ENCODE peak calls at places on chromosomes 7 and 10, in five cellular contexts. One of them, this sample, is unnamed.

GRCh38 chr7:27155816-27156507 is 513 bp downstream of the HOXA7 start:
- DNase-seq in SK-N-SH: no peak
- DNase-seq in HCT116: no peak
- DNase-seq in HL-60: no peak
- DNase-seq in Panc1: no peak
- DNase-seq in this sample: peak

GRCh38 chr7:86643478-86644281 is at the start of gene GRM3:
- DNase-seq in Panc1: no peak
- DNase-seq in HCT116: no peak
- DNase-seq in HL-60: no peak
- DNase-seq in SK-N-SH: peak
- DNase-seq in this sample: peak

GRCh38 chr7:131787101-131787500 is 230.7 kb upstream of the PODXL start:
- DNase-seq in HCT116: no peak
- DNase-seq in Panc1: no peak
- DNase-seq in SK-N-SH: no peak
- DNase-seq in HL-60: no peak
- DNase-seq in this sample: no peak

GRCh38 chr10:65618125-65618524 is 1307.7 kb upstream of the LRRTM3 start:
- DNase-seq in HL-60: no peak
- DNase-seq in HCT116: no peak
- DNase-seq in Panc1: no peak
- DNase-seq in SK-N-SH: no peak
- DNase-seq in this sample: no peak

GRCh38 chr7:51705701-51706100 is 389.1 kb upstream of the COBL start:
- DNase-seq in Panc1: no peak
- DNase-seq in HCT116: no peak
- DNase-seq in HL-60: no peak
- DNase-seq in SK-N-SH: no peak
- DNase-seq in this sample: no peak

GRCh38 chr10:34364253-34365037 is 450.7 kb downstream of the PARD3 start:
- DNase-seq in HCT116: no peak
- DNase-seq in SK-N-SH: no peak
- DNase-seq in Panc1: no peak
- DNase-seq in HL-60: no peak
- DNase-seq in this sample: no peak

GRCh38 chr7:84669177-84669732 is 474.7 kb upstream of the SEMA3A start:
- DNase-seq in Panc1: no peak
- DNase-seq in HL-60: no peak
- DNase-seq in SK-N-SH: no peak
- DNase-seq in HCT116: no peak
- DNase-seq in this sample: no peak

GRCh38 chr7:119090851-119091250 is 866.3 kb downstream of the ANKRD7 start:
- DNase-seq in Panc1: no peak
- DNase-seq in HL-60: no peak
- DNase-seq in HCT116: peak
- DNase-seq in SK-N-SH: no peak
- DNase-seq in this sample: no peak

GRCh38 chr10:43128958-43129706 is 9.1 kb upstream of the CSGALNACT2 start:
- DNase-seq in Panc1: no peak
- DNase-seq in SK-N-SH: peak
- DNase-seq in HCT116: peak
- DNase-seq in HL-60: peak
- DNase-seq in this sample: no peak

GRCh38 chr10:14374745-14375445 is 44.2 kb upstream of the FRMD4A start:
- DNase-seq in Panc1: no peak
- DNase-seq in HCT116: no peak
- DNase-seq in SK-N-SH: no peak
- DNase-seq in HL-60: no peak
- DNase-seq in this sample: no peak

GRCh38 chr7:82810558-82811259 is 352.0 kb downstream of the PCLO start:
- DNase-seq in HCT116: peak
- DNase-seq in Panc1: peak
- DNase-seq in SK-N-SH: peak
- DNase-seq in HL-60: no peak
- DNase-seq in this sample: peak

GRCh38 chr10:18647151-18647550 is 4.2 kb downstream of the NSUN6 start:
- DNase-seq in HL-60: no peak
- DNase-seq in HCT116: no peak
- DNase-seq in Panc1: no peak
- DNase-seq in SK-N-SH: no peak
- DNase-seq in this sample: no peak

GRCh38 chr7:27242580-27243339 is at the start of gene EVX1:
- DNase-seq in SK-N-SH: no peak
- DNase-seq in Panc1: no peak
- DNase-seq in HCT116: no peak
- DNase-seq in HL-60: no peak
- DNase-seq in this sample: peak

GRCh38 chr7:140237390-140237789 is 60.6 kb upstream of the KDM7A start:
- DNase-seq in HL-60: no peak
- DNase-seq in SK-N-SH: no peak
- DNase-seq in Panc1: no peak
- DNase-seq in HCT116: no peak
- DNase-seq in this sample: no peak

GRCh38 chr10:13587367-13587766 is 602 bp downstream of the PRPF18 start:
- DNase-seq in Panc1: no peak
- DNase-seq in SK-N-SH: peak
- DNase-seq in HL-60: no peak
- DNase-seq in HCT116: no peak
- DNase-seq in this sample: peak

GRCh38 chr7:23107781-23108180 is 2.2 kb downstream of the KLHL7 start:
- DNase-seq in HL-60: no peak
- DNase-seq in SK-N-SH: no peak
- DNase-seq in Panc1: no peak
- DNase-seq in HCT116: no peak
- DNase-seq in this sample: no peak

GRCh38 chr10:49082767-49083166 is 32.6 kb downstream of the VSTM4 start:
- DNase-seq in HL-60: no peak
- DNase-seq in SK-N-SH: no peak
- DNase-seq in Panc1: no peak
- DNase-seq in HCT116: no peak
- DNase-seq in this sample: no peak

GRCh38 chr10:57579926-57580325 is 687.8 kb downstream of the IPMK start:
- DNase-seq in HL-60: no peak
- DNase-seq in HCT116: no peak
- DNase-seq in Panc1: peak
- DNase-seq in SK-N-SH: peak
- DNase-seq in this sample: peak

GRCh38 chr10:26755443-26755903 is 58.0 kb downstream of the PDSS1 start:
- DNase-seq in Panc1: no peak
- DNase-seq in SK-N-SH: no peak
- DNase-seq in HL-60: no peak
- DNase-seq in HCT116: peak
- DNase-seq in this sample: peak

GRCh38 chr7:153386581-153386980 is 627.0 kb downstream of the ACTR3B start:
- DNase-seq in Panc1: no peak
- DNase-seq in HCT116: no peak
- DNase-seq in HL-60: no peak
- DNase-seq in SK-N-SH: no peak
- DNase-seq in this sample: no peak

GRCh38 chr7:10939237-10939910 is 34.3 kb upstream of the PHF14 start:
- DNase-seq in HL-60: no peak
- DNase-seq in HCT116: no peak
- DNase-seq in SK-N-SH: no peak
- DNase-seq in Panc1: no peak
- DNase-seq in this sample: no peak

GRCh38 chr7:55307123-55307916 is 57.8 kb upstream of the LANCL2 start:
- DNase-seq in HCT116: peak
- DNase-seq in HL-60: peak
- DNase-seq in Panc1: no peak
- DNase-seq in SK-N-SH: no peak
- DNase-seq in this sample: peak

GRCh38 chr10:123870260-123870659 is 21.3 kb downstream of the CPXM2 start:
- DNase-seq in Panc1: no peak
- DNase-seq in SK-N-SH: no peak
- DNase-seq in HL-60: no peak
- DNase-seq in HCT116: no peak
- DNase-seq in this sample: no peak
- TF ChIP-seq POLR2AphosphoS5 in Panc1: no peak
- TF ChIP-seq POLR2AphosphoS5 in SK-N-SH: no peak
- TF ChIP-seq POLR2AphosphoS5 in HL-60: no peak
- TF ChIP-seq POLR2AphosphoS5 in HCT116: no peak
- TF ChIP-seq POLR2AphosphoS5 in this sample: no peak

GRCh38 chr7:40922316-40922670 is 780.6 kb downstream of the INHBA start:
- DNase-seq in HCT116: no peak
- DNase-seq in Panc1: no peak
- DNase-seq in HL-60: no peak
- DNase-seq in SK-N-SH: no peak
- DNase-seq in this sample: no peak

GRCh38 chr7:40915061-40915460 is 780.3 kb downstream of the SUGCT start:
- DNase-seq in HL-60: no peak
- DNase-seq in Panc1: no peak
- DNase-seq in HCT116: no peak
- DNase-seq in SK-N-SH: no peak
- DNase-seq in this sample: no peak

GRCh38 chr7:40916811-40917210 is 782.0 kb downstream of the SUGCT start:
- DNase-seq in Panc1: no peak
- DNase-seq in HL-60: no peak
- DNase-seq in HCT116: no peak
- DNase-seq in SK-N-SH: no peak
- DNase-seq in this sample: no peak

GRCh38 chr7:40921589-40922315 is 781.1 kb downstream of the INHBA start:
- DNase-seq in SK-N-SH: no peak
- DNase-seq in Panc1: no peak
- DNase-seq in HL-60: no peak
- DNase-seq in HCT116: no peak
- DNase-seq in this sample: no peak

GRCh38 chr7:40918701-40919271 is 784.0 kb downstream of the SUGCT start:
- DNase-seq in HL-60: no peak
- DNase-seq in HCT116: no peak
- DNase-seq in SK-N-SH: no peak
- DNase-seq in Panc1: peak
- DNase-seq in this sample: no peak
- TF ChIP-seq REST in HL-60: no peak
- TF ChIP-seq REST in HCT116: no peak
- TF ChIP-seq REST in SK-N-SH: no peak
- TF ChIP-seq REST in Panc1: no peak
- TF ChIP-seq REST in this sample: no peak

GRCh38 chr10:72242675-72243074 is 26.6 kb upstream of the ASCC1 start:
- DNase-seq in HCT116: no peak
- DNase-seq in Panc1: no peak
- DNase-seq in HL-60: peak
- DNase-seq in SK-N-SH: no peak
- DNase-seq in this sample: peak

GRCh38 chr10:72244573-72245038 is 28.5 kb upstream of the ASCC1 start:
- DNase-seq in HCT116: no peak
- DNase-seq in Panc1: no peak
- DNase-seq in SK-N-SH: no peak
- DNase-seq in HL-60: no peak
- DNase-seq in this sample: no peak

GRCh38 chr10:72241853-72242252 is 25.8 kb upstream of the ASCC1 start:
- DNase-seq in Panc1: no peak
- DNase-seq in SK-N-SH: no peak
- DNase-seq in HCT116: no peak
- DNase-seq in HL-60: no peak
- DNase-seq in this sample: no peak

GRCh38 chr10:72245949-72246525 is 27.7 kb upstream of the DDIT4 start:
- DNase-seq in HCT116: no peak
- DNase-seq in SK-N-SH: no peak
- DNase-seq in HL-60: no peak
- DNase-seq in Panc1: no peak
- DNase-seq in this sample: no peak

DNA sequence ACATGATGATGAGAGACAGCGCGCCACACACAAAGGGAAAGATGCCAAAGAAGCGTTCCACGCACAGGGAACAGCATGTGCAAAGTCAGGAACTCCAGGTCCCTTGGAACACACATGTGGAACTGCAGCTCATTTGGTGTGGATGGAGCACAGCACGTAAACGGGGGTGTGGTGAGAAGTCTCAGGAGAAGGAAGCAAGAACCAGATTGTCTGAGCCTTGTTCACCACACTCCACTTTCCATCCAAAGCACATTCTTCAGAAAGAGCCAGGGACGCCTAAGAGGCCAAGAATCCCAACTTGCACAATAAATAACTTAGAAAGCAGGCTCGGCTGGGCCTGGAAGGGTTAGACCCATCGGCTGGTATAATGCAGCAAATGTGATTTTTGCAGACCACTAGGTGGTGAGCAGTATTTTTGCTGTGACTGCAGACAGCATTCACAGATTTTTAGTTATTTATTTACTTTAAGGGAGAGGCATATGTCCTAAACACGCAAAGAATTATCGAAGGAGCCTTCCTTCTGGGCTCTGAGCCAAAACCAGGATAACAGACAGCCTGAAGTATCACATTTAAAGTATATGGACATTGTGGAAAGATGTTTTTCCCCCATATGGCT is 27.9 kb upstream of the ASCC1 start:
- DNase-seq in Panc1: no peak
- DNase-seq in HCT116: no peak
- DNase-seq in HL-60: no peak
- DNase-seq in SK-N-SH: no peak
- DNase-seq in this sample: no peak
- TF ChIP-seq POLR2AphosphoS5 in Panc1: peak
- TF ChIP-seq POLR2AphosphoS5 in HCT116: no peak
- TF ChIP-seq POLR2AphosphoS5 in HL-60: no peak
- TF ChIP-seq POLR2AphosphoS5 in SK-N-SH: no peak
- TF ChIP-seq POLR2AphosphoS5 in this sample: no peak

GRCh38 chr7:80372415-80372814 is 139.4 kb downstream of the GNAT3 start:
- DNase-seq in HL-60: no peak
- DNase-seq in HCT116: no peak
- DNase-seq in SK-N-SH: no peak
- DNase-seq in Panc1: no peak
- DNase-seq in this sample: peak

GRCh38 chr7:80370587-80370986 is 141.3 kb downstream of the GNAT3 start:
- DNase-seq in SK-N-SH: no peak
- DNase-seq in Panc1: no peak
- DNase-seq in HL-60: no peak
- DNase-seq in HCT116: no peak
- DNase-seq in this sample: no peak

GRCh38 chr7:80369321-80369720 is 142.5 kb downstream of the GNAT3 start:
- DNase-seq in Panc1: no peak
- DNase-seq in SK-N-SH: no peak
- DNase-seq in HL-60: no peak
- DNase-seq in HCT116: no peak
- DNase-seq in this sample: no peak

GRCh38 chr7:80374321-80374720 is 137.5 kb downstream of the GNAT3 start:
- DNase-seq in SK-N-SH: no peak
- DNase-seq in HL-60: no peak
- DNase-seq in HCT116: no peak
- DNase-seq in Panc1: no peak
- DNase-seq in this sample: no peak

GRCh38 chr7:80373431-80374032 is 138.3 kb downstream of the GNAT3 start:
- DNase-seq in HCT116: no peak
- DNase-seq in Panc1: no peak
- DNase-seq in SK-N-SH: no peak
- DNase-seq in HL-60: no peak
- DNase-seq in this sample: peak
- TF ChIP-seq REST in HCT116: no peak
- TF ChIP-seq REST in Panc1: no peak
- TF ChIP-seq REST in SK-N-SH: no peak
- TF ChIP-seq REST in HL-60: no peak
- TF ChIP-seq REST in this sample: no peak

This sample was measured in GM23338.